ENCODE peak calls at places on chromosomes 4 and X, in four cellular contexts. K is upper lobe of left lung, O is A549, C is H54. S is an unnamed sample.

GRCh38 chr4:178712486-178712885 is 1270.2 kb upstream of the AGA start:
- DNase-seq in O (no peak), C (no peak), K (no peak), S (no peak)

GRCh38 chrX:103399744-103400143 is 23.4 kb downstream of the BEX3 start:
- DNase-seq in C (no peak), K (no peak), O (no peak), S (no peak)

GRCh38 chr4:4714330-4714729 is 145.1 kb upstream of the MSX1 start:
- DNase-seq in O (no peak), K (no peak), C (no peak), S (no peak)

GRCh38 chrX:32176510-32176909 is 1034.8 kb downstream of the DMD start:
- DNase-seq in K (no peak), O (no peak), C (no peak), S (no peak)

GRCh38 chr4:8905773-8906667 is 34.4 kb upstream of the HMX1 start:
- DNase-seq in C (no peak), O (no peak), K (peak), S (peak)

GRCh38 chr4:118968006-118968405 is 79.4 kb downstream of the SYNPO2 start:
- DNase-seq in C (no peak), K (no peak), O (no peak), S (no peak)

GRCh38 chr4:124152130-124152529 is 560.4 kb downstream of the ANKRD50 start:
- DNase-seq in C (no peak), O (no peak), K (no peak), S (no peak)

GRCh38 chrX:63746278-63746677 is 38.7 kb downstream of the ARHGEF9 start:
- DNase-seq in O (no peak), K (no peak), C (no peak), S (no peak)

GRCh38 chr4:128639586-128640270 is 169.8 kb upstream of the JADE1 start:
- DNase-seq in K (peak), O (no peak), C (no peak), S (no peak)

GRCh38 chr4:76283900-76284299 is 22.6 kb upstream of the STBD1 start:
- DNase-seq in C (no peak), O (no peak), K (no peak), S (no peak)

GRCh38 chrX:2875798-2876399 is 47.2 kb downstream of the GYG2 start:
- DNase-seq in O (no peak), K (no peak), C (peak), S (no peak)

GRCh38 chrX:118756111-118756510 is 28.7 kb downstream of the IL13RA1 start:
- DNase-seq in K (no peak), C (no peak), O (no peak), S (no peak)

GRCh38 chrX:10166731-10167149 is 10.0 kb downstream of the CLCN4 start:
- DNase-seq in O (no peak), K (peak), C (no peak), S (no peak)

GRCh38 chr4:170214101-170214500 is 124.3 kb upstream of the AADAT start:
- DNase-seq in O (no peak), K (no peak), C (no peak), S (no peak)

GRCh38 chrX:53241558-53241957 is 16.6 kb upstream of the KDM5C start:
- DNase-seq in C (no peak), K (no peak), O (no peak), S (no peak)

GRCh38 chrX:137568741-137569469 is 3.0 kb downstream of the ZIC3 start:
- DNase-seq in O (no peak), C (no peak), K (no peak), S (no peak)

GRCh38 chrX:109911046-109911445 is 91.9 kb upstream of the TMEM164 start:
- DNase-seq in K (no peak), C (no peak), O (peak), S (no peak)

GRCh38 chrX:150690126-150690525 is 3.1 kb upstream of the MTMR1 start:
- DNase-seq in C (peak), O (no peak), K (no peak), S (no peak)

GRCh38 chr4:93384897-93385296 is 443.7 kb upstream of the ATOH1 start:
- DNase-seq in C (no peak), O (no peak), K (no peak), S (no peak)

GRCh38 chr4:3699261-3699660 is 66.9 kb upstream of the ADRA2C start:
- DNase-seq in C (no peak), K (peak), O (no peak), S (no peak)

GRCh38 chrX:42714981-42715688 is 62.8 kb downstream of the PPP1R2C start:
- DNase-seq in C (peak), O (peak), K (no peak), S (no peak)

GRCh38 chr4:51906167-51906647 is 63.3 kb downstream of the DCUN1D4 start:
- DNase-seq in C (no peak), K (no peak), O (no peak), S (no peak)

GRCh38 chr4:24794916-24795665 is at the start of gene SOD3:
- DNase-seq in C (peak), K (peak), O (no peak), S (peak)

GRCh38 chrX:40063555-40063954 is 34.2 kb downstream of the BCOR start:
- DNase-seq in C (no peak), K (no peak), O (no peak), S (no peak)

GRCh38 chr4:184281231-184282139 is 63.8 kb upstream of the ENPP6 start:
- DNase-seq in C (no peak), K (no peak), O (no peak), S (no peak)

GRCh38 chrX:151871244-151871643 is 41.4 kb upstream of the MAGEA4 start:
- DNase-seq in O (peak), K (no peak), C (peak), S (no peak)

GRCh38 chr4:66564901-66565648 is 894.8 kb upstream of the EPHA5 start:
- DNase-seq in C (no peak), O (no peak), K (no peak), S (no peak)

GRCh38 chr4:33104190-33104773 is 2384.1 kb downstream of the PCDH7 start:
- DNase-seq in K (no peak), C (no peak), O (no peak), S (no peak)

GRCh38 chr4:25088342-25088952 is 57.7 kb upstream of the LGI2 start:
- DNase-seq in C (no peak), K (peak), O (no peak), S (no peak)

GRCh38 chrX:67700607-67701006 is 156.8 kb downstream of the AR start:
- DNase-seq in K (no peak), C (no peak), O (no peak), S (no peak)

GRCh38 chrX:50813843-50814661 is at the start of gene SHROOM4:
- DNase-seq in K (peak), O (no peak), C (no peak), S (no peak)

GRCh38 chrX:49919617-49920016 is 2.8 kb upstream of the CLCN5 start:
- DNase-seq in C (no peak), O (peak), K (no peak), S (peak)

GRCh38 chr4:8266508-8266907 is 3.0 kb upstream of the HTRA3 start:
- DNase-seq in K (no peak), O (no peak), C (no peak), S (no peak)

GRCh38 chr4:105352826-105353225 is 121.0 kb downstream of the PPA2 start:
- DNase-seq in O (no peak), K (no peak), C (peak), S (no peak)

GRCh38 chrX:51860679-51861078 is 32.7 kb upstream of the MAGED1 start:
- DNase-seq in C (peak), O (no peak), K (no peak), S (no peak)

GRCh38 chr4:98673282-98673644 is 14.9 kb upstream of the TSPAN5 start:
- DNase-seq in C (no peak), O (no peak), K (no peak), S (no peak)

GRCh38 chr4:24560770-24561415 is 23.5 kb downstream of the DHX15 start:
- DNase-seq in O (no peak), K (no peak), C (no peak), S (no peak)

GRCh38 chrX:108453841-108454240 is 14.2 kb downstream of the COL4A5 start:
- DNase-seq in C (no peak), O (no peak), K (no peak), S (no peak)

GRCh38 chr4:2507259-2507658 is 29.2 kb upstream of the FAM193A start:
- DNase-seq in K (no peak), O (no peak), C (no peak), S (no peak)
- TF ChIP-seq POLR2A in K (no peak), O (no peak), C (no peak), S (no peak)

GRCh38 chr4:53377319-53378170 is at the start of gene FIP1L1:
- DNase-seq in K (peak), C (peak), O (peak), S (peak)
- TF ChIP-seq POLR2A in K (peak), C (peak), O (peak), S (peak)

GRCh38 chr4:143358419-143358818 is 21.7 kb downstream of the GAB1 start:
- DNase-seq in O (no peak), C (no peak), K (no peak), S (no peak)
- TF ChIP-seq POLR2A in O (no peak), C (no peak), K (no peak), S (no peak)

DNA sequence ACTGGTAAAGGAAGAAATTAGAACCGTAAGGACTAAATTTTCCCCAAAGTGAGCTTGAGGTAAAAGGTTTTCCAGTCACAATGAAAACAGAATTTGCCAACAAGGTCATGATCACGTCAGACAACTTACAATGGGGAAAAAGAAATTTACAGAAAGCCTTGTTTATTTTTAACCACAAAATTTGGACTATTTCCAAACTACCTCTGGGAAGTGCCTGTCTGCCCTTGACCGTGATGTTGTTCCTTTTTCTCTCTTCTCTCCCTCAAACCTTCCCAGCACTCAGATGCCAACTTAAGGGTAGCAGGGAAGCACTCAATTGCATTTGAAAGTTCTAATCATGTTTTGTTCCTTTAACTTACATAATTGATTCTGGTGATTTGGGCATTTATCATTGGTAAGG is 32.5 kb downstream of the MEPE start:
- DNase-seq in O (no peak), K (no peak), C (no peak), S (no peak)
- TF ChIP-seq POLR2A in O (no peak), K (no peak), C (no peak), S (no peak)

GRCh38 chrX:154695913-154696312 is 42.5 kb upstream of the CTAG2 start:
- DNase-seq in O (no peak), K (no peak), C (no peak), S (no peak)
- TF ChIP-seq POLR2A in O (no peak), K (no peak), C (no peak), S (no peak)

GRCh38 chrX:129427267-129427666 is 96.0 kb downstream of the SMARCA1 start:
- DNase-seq in O (no peak), K (no peak), C (no peak), S (no peak)
- TF ChIP-seq POLR2A in O (no peak), K (no peak), C (no peak), S (no peak)

DNA sequence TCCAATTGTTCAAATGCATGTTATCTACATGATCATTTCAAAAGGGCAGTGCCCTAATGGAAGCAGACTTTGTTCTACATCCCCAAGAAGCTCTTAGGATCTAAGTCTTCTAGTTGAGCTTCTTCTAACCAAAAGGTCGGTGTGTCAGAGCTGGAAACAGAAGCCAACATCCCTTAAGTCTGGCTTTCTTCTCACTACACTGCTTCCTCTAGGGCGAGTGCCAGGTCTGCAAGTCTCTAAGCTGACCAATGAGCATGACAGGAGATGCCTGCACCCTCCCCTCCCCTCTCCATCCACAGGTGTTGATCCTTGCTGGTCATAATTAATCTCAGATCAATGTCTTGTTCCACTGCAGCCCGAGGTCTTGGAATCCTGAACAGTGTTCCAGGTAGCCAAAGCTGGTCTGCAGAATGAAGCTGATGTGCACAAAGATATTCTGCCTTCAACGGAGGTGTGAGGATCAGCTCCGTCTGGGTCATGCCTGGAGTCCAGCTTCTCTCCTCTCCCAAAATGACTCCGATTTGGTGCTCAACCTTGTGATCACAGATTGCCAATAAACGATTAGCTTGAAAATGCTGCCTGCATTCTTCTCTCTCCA is 44.1 kb downstream of the WDR1 start:
- DNase-seq in C (no peak), K (no peak), O (no peak), S (peak)
- TF ChIP-seq POLR2A in C (no peak), K (no peak), O (no peak), S (no peak)

GRCh38 chrX:153333821-153334653 is at the start of gene ZNF275:
- DNase-seq in C (peak), O (peak), K (peak), S (peak)
- TF ChIP-seq POLR2A in C (peak), O (peak), K (peak), S (no peak)

DNA sequence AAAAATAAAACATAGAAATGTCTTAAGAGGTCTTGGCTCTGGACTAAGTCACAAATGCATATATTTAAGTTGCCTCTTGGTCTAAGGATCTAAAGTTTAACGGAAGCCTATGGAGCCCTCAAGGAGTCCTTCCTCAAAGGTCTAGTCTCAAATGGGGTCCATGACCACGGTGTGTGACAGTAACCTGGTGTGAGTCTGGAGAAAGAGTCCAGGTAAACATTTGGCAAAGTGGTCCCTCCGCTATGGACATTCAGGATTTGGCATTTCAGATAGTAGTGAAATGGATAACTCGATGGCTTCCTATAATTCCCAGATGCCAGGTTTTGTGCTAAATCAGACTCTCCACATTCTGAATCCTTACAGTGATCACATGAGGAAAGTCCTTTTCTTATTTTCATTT is 44.2 kb downstream of the RHOH start:
- DNase-seq in K (no peak), O (no peak), C (no peak), S (no peak)
- TF ChIP-seq POLR2A in K (no peak), O (no peak), C (no peak), S (no peak)

S was measured in lower leg skin.